ENCODE peak calls at places on chromosome 10, in eight cellular contexts. W is prostate gland, N is spleen, G is stomach, I is ovary, D is cardiac muscle cell, Z is lower leg skin, L is IMR-90. P is an unnamed sample.
A peak's percentile ranks its signal among the peaks of the same experiment; 100 is the strongest.

GRCh38 chr10:77359287-77359691 is 278.3 kb downstream of the KCNMA1 start:
- DNase-seq in D (no peak), W (no peak), Z (no peak), I (no peak), N (no peak), L (no peak), G (no peak), P (no peak)

GRCh38 chr10:128337860-128338378 is 211.7 kb upstream of the MKI67 start:
- DNase-seq in W (peak; percentile 68), L (no peak), G (no peak), D (peak; percentile 12), Z (peak; percentile 51), N (no peak), I (no peak), P (no peak)

GRCh38 chr10:131579251-131580071 is 267.9 kb upstream of the TCERG1L start:
- DNase-seq in D (no peak), W (no peak), I (no peak), L (no peak), G (peak; percentile 18), Z (peak; percentile 8), N (peak; percentile 64), P (no peak)

GRCh38 chr10:124864421-124865193 is 63.0 kb downstream of the ABRAXAS2 start:
- DNase-seq in W (peak; percentile 26), I (no peak), G (peak; percentile 74), D (peak; percentile 51), L (no peak), Z (no peak), N (no peak), P (no peak)

GRCh38 chr10:71729023-71729649 is 9.6 kb upstream of the C10orf105 start:
- DNase-seq in N (peak; percentile 90), I (no peak), G (peak; percentile 57), W (peak; percentile 53), L (no peak), Z (peak; percentile 66), D (no peak), P (no peak)

GRCh38 chr10:89471110-89471814 is 56.9 kb downstream of the IFIT5 start:
- DNase-seq in W (no peak), L (peak; percentile 54), D (no peak), I (no peak), N (no peak), Z (no peak), G (no peak), P (peak; percentile 32)

GRCh38 chr10:110710621-110711020 is 66.5 kb downstream of the RBM20 start:
- DNase-seq in L (no peak), W (no peak), Z (no peak), G (no peak), D (no peak), N (no peak), I (no peak), P (no peak)

GRCh38 chr10:113228570-113228969 is 278.5 kb downstream of the TCF7L2 start:
- DNase-seq in G (no peak), N (no peak), L (peak; percentile 27), D (no peak), I (no peak), W (no peak), Z (no peak), P (peak; percentile 42)

GRCh38 chr10:84341538-84341856 is 13.1 kb downstream of the CCSER2 start:
- DNase-seq in N (no peak), Z (no peak), L (no peak), G (no peak), W (no peak), I (no peak), D (no peak), P (no peak)

GRCh38 chr10:71319042-71319799 is at the start of gene SLC29A3:
- DNase-seq in G (peak; percentile 85), L (peak; percentile 70), N (peak; percentile 95), I (peak; percentile 84), W (peak; percentile 82), Z (peak; percentile 59), D (peak; percentile 88), P (peak; percentile 62)

GRCh38 chr10:6738464-6738824 is 158.4 kb upstream of the PRKCQ start:
- DNase-seq in W (no peak), Z (no peak), N (no peak), L (peak; percentile 33), G (no peak), I (no peak), D (no peak), P (peak; percentile 10)

GRCh38 chr10:6491841-6492609 is 88.1 kb downstream of the PRKCQ start:
- DNase-seq in D (no peak), G (no peak), N (no peak), Z (no peak), L (no peak), I (no peak), W (no peak), P (no peak)

GRCh38 chr10:79375321-79376077 is 28.2 kb downstream of the PPIF start:
- DNase-seq in D (peak; percentile 19), I (no peak), L (peak; percentile 59), N (no peak), Z (no peak), W (no peak), G (no peak), P (peak; percentile 54)

GRCh38 chr10:118220346-118220745 is 121.8 kb downstream of the FAM204A start:
- DNase-seq in I (no peak), L (no peak), W (no peak), D (no peak), G (no peak), N (no peak), Z (no peak), P (no peak)

GRCh38 chr10:78382047-78382446 is 348.4 kb downstream of the RPS24 start:
- DNase-seq in W (no peak), L (no peak), D (no peak), G (no peak), N (no peak), Z (no peak), I (no peak), P (no peak)

GRCh38 chr10:125661418-125661941 is 21.5 kb downstream of the TEX36 start:
- DNase-seq in D (no peak), L (no peak), I (no peak), N (no peak), G (no peak), W (no peak), Z (no peak), P (no peak)

GRCh38 chr10:124997791-124998623 is 56.1 kb downstream of the ZRANB1 start:
- DNase-seq in I (no peak), L (no peak), W (no peak), Z (peak; percentile 17), D (no peak), G (no peak), N (peak; percentile 66), P (no peak)

GRCh38 chr10:122350893-122351292 is 23.6 kb upstream of the PLEKHA1 start:
- DNase-seq in G (peak; percentile 42), D (no peak), W (no peak), N (no peak), Z (peak; percentile 39), I (no peak), L (no peak), P (no peak)

GRCh38 chr10:6062101-6062771 is at the start of gene IL2RA:
- DNase-seq in W (no peak), G (peak; percentile 25), N (peak; percentile 81), I (peak; percentile 8), Z (no peak), L (no peak), D (no peak), P (no peak)

GRCh38 chr10:44306762-44307161 is 78.1 kb downstream of the CXCL12 start:
- DNase-seq in W (no peak), I (no peak), N (no peak), L (no peak), D (peak; percentile 37), Z (no peak), G (no peak), P (no peak)

DNA sequence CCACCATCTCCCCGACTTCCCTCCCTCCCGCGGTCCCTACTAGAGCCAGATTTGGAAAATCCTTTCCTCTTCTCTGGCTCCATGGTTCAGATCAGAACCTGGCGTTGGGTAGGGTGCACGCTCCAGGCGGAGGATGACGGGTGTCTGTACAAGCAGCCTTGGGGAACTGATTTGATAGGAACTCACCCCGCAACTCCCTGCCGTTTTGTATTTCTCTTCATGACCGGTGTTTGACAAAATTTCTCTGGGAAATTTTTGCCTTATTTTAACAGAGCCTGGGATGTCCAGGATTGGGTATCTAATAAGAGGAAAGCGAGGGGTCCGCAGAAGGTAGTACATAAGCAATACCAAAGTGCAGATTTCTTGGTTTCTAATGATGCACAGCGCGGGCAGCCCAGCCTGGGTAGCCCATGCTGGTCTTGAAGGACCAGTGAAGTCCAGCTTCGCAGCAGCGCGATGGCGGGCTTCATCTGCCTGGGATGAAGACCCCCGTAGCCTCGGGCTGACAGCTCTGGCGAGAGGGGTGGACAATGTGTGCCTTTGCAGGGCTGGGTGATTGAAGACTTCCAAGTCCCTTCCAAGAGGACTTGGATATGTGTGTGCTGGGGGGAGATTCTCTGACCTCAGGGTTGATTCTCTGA is 2.1 kb downstream of the SORCS3 start:
- DNase-seq in L (no peak), W (no peak), G (no peak), N (peak; percentile 69), I (no peak), D (no peak), Z (no peak), P (no peak)
- H3K4me3 ChIP-seq in L (no peak overlapping the region), W (no peak overlapping the region), G (peak overlapping the region; percentile 18), N (no peak overlapping the region), I (no peak overlapping the region), D (peak overlapping the region; percentile 91), Z (no peak overlapping the region), P (no peak overlapping the region)

GRCh38 chr10:99433378-99434020 is 3.1 kb upstream of the GOT1 start:
- DNase-seq in I (no peak), L (no peak), G (no peak), D (no peak), N (no peak), W (no peak), Z (no peak), P (no peak)
- TF ChIP-seq CTCF in I (no peak), L (no peak), G (no peak), D (peak; percentile 14), N (no peak), W (no peak), Z (no peak), P (no peak)

DNA sequence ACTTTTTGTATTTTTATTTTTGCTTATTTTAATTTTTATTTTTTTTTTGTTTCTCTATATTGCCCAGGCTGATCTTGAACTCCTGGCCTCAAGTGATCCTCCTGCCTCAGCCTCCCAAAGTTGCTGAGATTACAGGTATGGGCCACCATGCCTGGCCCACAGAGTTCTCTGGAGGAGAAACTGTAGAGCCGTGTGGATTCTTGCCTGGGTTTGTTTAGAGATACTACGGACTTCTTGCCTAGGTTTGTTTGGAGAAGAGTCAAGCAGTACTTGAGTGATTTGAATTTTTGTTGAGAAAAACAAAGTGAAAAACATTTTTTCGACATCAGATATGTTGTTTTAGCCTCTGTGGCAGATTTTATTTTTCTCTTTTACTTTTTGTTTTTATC is 99.0 kb downstream of the CAMK1D start:
- DNase-seq in D (no peak), L (no peak), Z (no peak), N (no peak), I (no peak), W (no peak), G (no peak), P (no peak)
- H3K4me3 ChIP-seq in D (no peak overlapping the region), L (peak overlapping the region; percentile 11), Z (no peak overlapping the region), N (no peak overlapping the region), I (no peak overlapping the region), W (no peak overlapping the region), G (no peak overlapping the region), P (no peak overlapping the region)

DNA sequence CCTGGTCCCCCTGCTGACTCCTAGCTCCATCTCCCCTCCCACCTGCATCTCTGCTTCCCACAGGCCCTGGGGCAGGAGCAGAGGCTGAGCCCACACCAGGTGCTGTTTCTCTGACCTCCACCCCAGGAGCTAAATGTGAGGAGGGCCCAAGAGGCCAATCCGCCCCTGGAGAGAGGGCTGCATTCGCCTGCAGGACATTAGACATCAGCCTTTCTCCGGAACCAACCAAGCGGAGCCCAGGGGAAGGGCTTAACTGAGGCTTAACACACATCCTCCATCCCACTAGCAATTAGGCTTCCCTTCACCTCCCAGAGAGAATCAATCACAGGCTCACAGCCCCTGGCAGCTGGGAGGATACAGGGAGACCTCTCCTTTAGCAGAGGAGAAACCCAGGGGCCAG is 50.5 kb downstream of the SH3PXD2A start:
- DNase-seq in I (no peak), N (no peak), G (no peak), Z (no peak), W (no peak), D (no peak), L (no peak), P (no peak)
- TF ChIP-seq CTCF in I (no peak), N (no peak), G (no peak), Z (no peak), W (no peak), D (no peak), L (no peak), P (no peak)

P was measured in fibroblast of the aortic adventitia.